ENCODE peak calls at places on chromosome 12, in ten cellular contexts. One of them, this sample, is unnamed.

GRCh38 chr12:127600211-127600610 is 666.8 kb upstream of the TMEM132C start:
- DNase-seq in PC-9: no peak
- DNase-seq in spleen: no peak
- DNase-seq in left colon: no peak
- DNase-seq in CD8-positive, alpha-beta memory T cell: no peak
- DNase-seq in adrenal gland: no peak
- DNase-seq in vagina: no peak
- DNase-seq in stimulated activated CD4-positive, alpha-beta T cell treated with anti-CD3 and anti-CD28 coated beads, Interleukin-1b, Interleukin-23, amount 100 ng/mL, for 48 hours: no peak
- DNase-seq in neural crest cell: no peak
- DNase-seq in GM12865: no peak
- DNase-seq in this sample: no peak

GRCh38 chr12:113232787-113233585 is 11.7 kb downstream of the TPCN1 start:
- DNase-seq in stimulated activated CD4-positive, alpha-beta T cell treated with anti-CD3 and anti-CD28 coated beads, Interleukin-1b, Interleukin-23, amount 100 ng/mL, for 48 hours: peak; percentile 78
- DNase-seq in spleen: peak; percentile 93
- DNase-seq in neural crest cell: no peak
- DNase-seq in vagina: no peak
- DNase-seq in GM12865: peak; percentile 90
- DNase-seq in CD8-positive, alpha-beta memory T cell: peak; percentile 68
- DNase-seq in adrenal gland: peak; percentile 81
- DNase-seq in PC-9: no peak
- DNase-seq in left colon: peak; percentile 43
- DNase-seq in this sample: peak; percentile 20

GRCh38 chr12:99444859-99445316 is 202.7 kb upstream of the GARIN6 start:
- DNase-seq in adrenal gland: no peak
- DNase-seq in stimulated activated CD4-positive, alpha-beta T cell treated with anti-CD3 and anti-CD28 coated beads, Interleukin-1b, Interleukin-23, amount 100 ng/mL, for 48 hours: no peak
- DNase-seq in CD8-positive, alpha-beta memory T cell: no peak
- DNase-seq in neural crest cell: no peak
- DNase-seq in spleen: no peak
- DNase-seq in GM12865: no peak
- DNase-seq in vagina: no peak
- DNase-seq in PC-9: no peak
- DNase-seq in left colon: no peak
- DNase-seq in this sample: no peak

GRCh38 chr12:56221233-56221756 is 427 bp downstream of the RNF41 start:
- DNase-seq in left colon: peak; percentile 52
- DNase-seq in stimulated activated CD4-positive, alpha-beta T cell treated with anti-CD3 and anti-CD28 coated beads, Interleukin-1b, Interleukin-23, amount 100 ng/mL, for 48 hours: no peak
- DNase-seq in CD8-positive, alpha-beta memory T cell: no peak
- DNase-seq in vagina: no peak
- DNase-seq in spleen: peak; percentile 81
- DNase-seq in neural crest cell: peak; percentile 14
- DNase-seq in GM12865: no peak
- DNase-seq in adrenal gland: peak; percentile 81
- DNase-seq in PC-9: no peak
- DNase-seq in this sample: peak; percentile 60

GRCh38 chr12:8956772-8957171 is 7.3 kb upstream of the M6PR start:
- DNase-seq in CD8-positive, alpha-beta memory T cell: no peak
- DNase-seq in PC-9: no peak
- DNase-seq in GM12865: no peak
- DNase-seq in vagina: no peak
- DNase-seq in left colon: no peak
- DNase-seq in stimulated activated CD4-positive, alpha-beta T cell treated with anti-CD3 and anti-CD28 coated beads, Interleukin-1b, Interleukin-23, amount 100 ng/mL, for 48 hours: no peak
- DNase-seq in adrenal gland: no peak
- DNase-seq in spleen: no peak
- DNase-seq in neural crest cell: no peak
- DNase-seq in this sample: no peak

GRCh38 chr12:51971679-51972423 is 20.4 kb downstream of the ACVR1B start:
- DNase-seq in spleen: no peak
- DNase-seq in adrenal gland: no peak
- DNase-seq in neural crest cell: no peak
- DNase-seq in left colon: no peak
- DNase-seq in stimulated activated CD4-positive, alpha-beta T cell treated with anti-CD3 and anti-CD28 coated beads, Interleukin-1b, Interleukin-23, amount 100 ng/mL, for 48 hours: no peak
- DNase-seq in PC-9: no peak
- DNase-seq in vagina: no peak
- DNase-seq in GM12865: peak; percentile 59
- DNase-seq in CD8-positive, alpha-beta memory T cell: no peak
- DNase-seq in this sample: no peak

GRCh38 chr12:92075425-92075891 is 70.2 kb downstream of the BTG1 start:
- DNase-seq in left colon: no peak
- DNase-seq in GM12865: no peak
- DNase-seq in adrenal gland: peak; percentile 25
- DNase-seq in neural crest cell: no peak
- DNase-seq in PC-9: no peak
- DNase-seq in vagina: no peak
- DNase-seq in stimulated activated CD4-positive, alpha-beta T cell treated with anti-CD3 and anti-CD28 coated beads, Interleukin-1b, Interleukin-23, amount 100 ng/mL, for 48 hours: no peak
- DNase-seq in CD8-positive, alpha-beta memory T cell: no peak
- DNase-seq in spleen: no peak
- DNase-seq in this sample: peak; percentile 34

GRCh38 chr12:39224971-39225370 is 217.9 kb downstream of the KIF21A start:
- DNase-seq in GM12865: no peak
- DNase-seq in CD8-positive, alpha-beta memory T cell: no peak
- DNase-seq in PC-9: no peak
- DNase-seq in adrenal gland: no peak
- DNase-seq in stimulated activated CD4-positive, alpha-beta T cell treated with anti-CD3 and anti-CD28 coated beads, Interleukin-1b, Interleukin-23, amount 100 ng/mL, for 48 hours: no peak
- DNase-seq in neural crest cell: no peak
- DNase-seq in spleen: no peak
- DNase-seq in vagina: no peak
- DNase-seq in left colon: no peak
- DNase-seq in this sample: no peak

GRCh38 chr12:26723379-26724308 is 109.3 kb downstream of the ITPR2 start:
- DNase-seq in stimulated activated CD4-positive, alpha-beta T cell treated with anti-CD3 and anti-CD28 coated beads, Interleukin-1b, Interleukin-23, amount 100 ng/mL, for 48 hours: no peak
- DNase-seq in GM12865: no peak
- DNase-seq in spleen: no peak
- DNase-seq in left colon: no peak
- DNase-seq in CD8-positive, alpha-beta memory T cell: no peak
- DNase-seq in PC-9: peak; percentile 47
- DNase-seq in vagina: no peak
- DNase-seq in adrenal gland: peak; percentile 24
- DNase-seq in neural crest cell: no peak
- DNase-seq in this sample: no peak

GRCh38 chr12:6039894-6040601 is 84.4 kb downstream of the VWF start:
- DNase-seq in GM12865: peak; percentile 68
- DNase-seq in spleen: no peak
- DNase-seq in neural crest cell: peak; percentile 61
- DNase-seq in CD8-positive, alpha-beta memory T cell: peak; percentile 41
- DNase-seq in PC-9: peak; percentile 44
- DNase-seq in adrenal gland: peak; percentile 46
- DNase-seq in vagina: no peak
- DNase-seq in left colon: peak; percentile 32
- DNase-seq in stimulated activated CD4-positive, alpha-beta T cell treated with anti-CD3 and anti-CD28 coated beads, Interleukin-1b, Interleukin-23, amount 100 ng/mL, for 48 hours: peak; percentile 44
- DNase-seq in this sample: peak; percentile 75

GRCh38 chr12:72369560-72369959 is 97.4 kb downstream of the TRHDE start:
- DNase-seq in PC-9: no peak
- DNase-seq in neural crest cell: no peak
- DNase-seq in stimulated activated CD4-positive, alpha-beta T cell treated with anti-CD3 and anti-CD28 coated beads, Interleukin-1b, Interleukin-23, amount 100 ng/mL, for 48 hours: no peak
- DNase-seq in CD8-positive, alpha-beta memory T cell: no peak
- DNase-seq in left colon: no peak
- DNase-seq in vagina: no peak
- DNase-seq in adrenal gland: no peak
- DNase-seq in spleen: no peak
- DNase-seq in GM12865: no peak
- DNase-seq in this sample: no peak

GRCh38 chr12:100798799-100799198 is 4.2 kb downstream of the ANO4 start:
- DNase-seq in GM12865: no peak
- DNase-seq in PC-9: no peak
- DNase-seq in stimulated activated CD4-positive, alpha-beta T cell treated with anti-CD3 and anti-CD28 coated beads, Interleukin-1b, Interleukin-23, amount 100 ng/mL, for 48 hours: no peak
- DNase-seq in vagina: no peak
- DNase-seq in neural crest cell: no peak
- DNase-seq in CD8-positive, alpha-beta memory T cell: no peak
- DNase-seq in spleen: no peak
- DNase-seq in adrenal gland: no peak
- DNase-seq in left colon: no peak
- DNase-seq in this sample: no peak

GRCh38 chr12:9731797-9732196 is 1.1 kb downstream of the CLECL1 start:
- DNase-seq in GM12865: peak; percentile 69
- DNase-seq in PC-9: no peak
- DNase-seq in stimulated activated CD4-positive, alpha-beta T cell treated with anti-CD3 and anti-CD28 coated beads, Interleukin-1b, Interleukin-23, amount 100 ng/mL, for 48 hours: no peak
- DNase-seq in adrenal gland: no peak
- DNase-seq in CD8-positive, alpha-beta memory T cell: no peak
- DNase-seq in neural crest cell: no peak
- DNase-seq in spleen: no peak
- DNase-seq in vagina: no peak
- DNase-seq in left colon: no peak
- DNase-seq in this sample: no peak

GRCh38 chr12:96141216-96141944 is 52.8 kb upstream of the ELK3 start:
- DNase-seq in stimulated activated CD4-positive, alpha-beta T cell treated with anti-CD3 and anti-CD28 coated beads, Interleukin-1b, Interleukin-23, amount 100 ng/mL, for 48 hours: no peak
- DNase-seq in CD8-positive, alpha-beta memory T cell: no peak
- DNase-seq in adrenal gland: peak; percentile 77
- DNase-seq in vagina: no peak
- DNase-seq in PC-9: no peak
- DNase-seq in left colon: no peak
- DNase-seq in neural crest cell: no peak
- DNase-seq in GM12865: no peak
- DNase-seq in spleen: no peak
- DNase-seq in this sample: peak; percentile 87

GRCh38 chr12:127570793-127571360 is 696.1 kb upstream of the TMEM132C start:
- DNase-seq in left colon: no peak
- DNase-seq in neural crest cell: no peak
- DNase-seq in stimulated activated CD4-positive, alpha-beta T cell treated with anti-CD3 and anti-CD28 coated beads, Interleukin-1b, Interleukin-23, amount 100 ng/mL, for 48 hours: no peak
- DNase-seq in spleen: no peak
- DNase-seq in adrenal gland: no peak
- DNase-seq in vagina: no peak
- DNase-seq in PC-9: no peak
- DNase-seq in GM12865: no peak
- DNase-seq in CD8-positive, alpha-beta memory T cell: no peak
- DNase-seq in this sample: peak; percentile 47

GRCh38 chr12:67647547-67648305 is 819 bp upstream of the DYRK2 start:
- DNase-seq in neural crest cell: peak; percentile 56
- DNase-seq in adrenal gland: peak; percentile 85
- DNase-seq in GM12865: peak; percentile 54
- DNase-seq in spleen: peak; percentile 90
- DNase-seq in stimulated activated CD4-positive, alpha-beta T cell treated with anti-CD3 and anti-CD28 coated beads, Interleukin-1b, Interleukin-23, amount 100 ng/mL, for 48 hours: peak; percentile 35
- DNase-seq in CD8-positive, alpha-beta memory T cell: peak; percentile 61
- DNase-seq in left colon: peak; percentile 91
- DNase-seq in vagina: no peak
- DNase-seq in PC-9: peak; percentile 93
- DNase-seq in this sample: peak; percentile 84

GRCh38 chr12:86376052-86376451 is 119.9 kb upstream of the MGAT4C start:
- DNase-seq in vagina: no peak
- DNase-seq in stimulated activated CD4-positive, alpha-beta T cell treated with anti-CD3 and anti-CD28 coated beads, Interleukin-1b, Interleukin-23, amount 100 ng/mL, for 48 hours: no peak
- DNase-seq in CD8-positive, alpha-beta memory T cell: no peak
- DNase-seq in spleen: no peak
- DNase-seq in neural crest cell: no peak
- DNase-seq in PC-9: no peak
- DNase-seq in GM12865: no peak
- DNase-seq in adrenal gland: no peak
- DNase-seq in left colon: no peak
- DNase-seq in this sample: no peak

GRCh38 chr12:85448548-85449139 is 168.6 kb downstream of the ALX1 start:
- DNase-seq in left colon: no peak
- DNase-seq in vagina: no peak
- DNase-seq in CD8-positive, alpha-beta memory T cell: no peak
- DNase-seq in adrenal gland: no peak
- DNase-seq in neural crest cell: no peak
- DNase-seq in GM12865: no peak
- DNase-seq in stimulated activated CD4-positive, alpha-beta T cell treated with anti-CD3 and anti-CD28 coated beads, Interleukin-1b, Interleukin-23, amount 100 ng/mL, for 48 hours: no peak
- DNase-seq in PC-9: no peak
- DNase-seq in spleen: no peak
- DNase-seq in this sample: peak; percentile 15

GRCh38 chr12:40942326-40942725 is 245.8 kb upstream of the PDZRN4 start:
- DNase-seq in GM12865: no peak
- DNase-seq in vagina: no peak
- DNase-seq in stimulated activated CD4-positive, alpha-beta T cell treated with anti-CD3 and anti-CD28 coated beads, Interleukin-1b, Interleukin-23, amount 100 ng/mL, for 48 hours: no peak
- DNase-seq in left colon: no peak
- DNase-seq in PC-9: no peak
- DNase-seq in neural crest cell: no peak
- DNase-seq in adrenal gland: no peak
- DNase-seq in CD8-positive, alpha-beta memory T cell: no peak
- DNase-seq in spleen: no peak
- DNase-seq in this sample: peak; percentile 27

GRCh38 chr12:31714406-31715271 is 14.2 kb downstream of the AMN1 start:
- DNase-seq in GM12865: no peak
- DNase-seq in spleen: no peak
- DNase-seq in left colon: no peak
- DNase-seq in CD8-positive, alpha-beta memory T cell: no peak
- DNase-seq in neural crest cell: no peak
- DNase-seq in PC-9: no peak
- DNase-seq in stimulated activated CD4-positive, alpha-beta T cell treated with anti-CD3 and anti-CD28 coated beads, Interleukin-1b, Interleukin-23, amount 100 ng/mL, for 48 hours: no peak
- DNase-seq in vagina: no peak
- DNase-seq in adrenal gland: no peak
- DNase-seq in this sample: no peak

GRCh38 chr12:52903855-52904508 is 894 bp downstream of the KRT8 start:
- DNase-seq in adrenal gland: peak; percentile 33
- DNase-seq in neural crest cell: peak; percentile 44
- DNase-seq in stimulated activated CD4-positive, alpha-beta T cell treated with anti-CD3 and anti-CD28 coated beads, Interleukin-1b, Interleukin-23, amount 100 ng/mL, for 48 hours: peak; percentile 14
- DNase-seq in vagina: no peak
- DNase-seq in spleen: no peak
- DNase-seq in GM12865: peak; percentile 21
- DNase-seq in PC-9: peak; percentile 62
- DNase-seq in CD8-positive, alpha-beta memory T cell: no peak
- DNase-seq in left colon: no peak
- DNase-seq in this sample: peak; percentile 23

GRCh38 chr12:19434538-19434937 is 4.8 kb upstream of the AEBP2 start:
- DNase-seq in CD8-positive, alpha-beta memory T cell: no peak
- DNase-seq in spleen: no peak
- DNase-seq in neural crest cell: no peak
- DNase-seq in left colon: no peak
- DNase-seq in adrenal gland: no peak
- DNase-seq in PC-9: no peak
- DNase-seq in vagina: peak; percentile 19
- DNase-seq in GM12865: peak; percentile 57
- DNase-seq in stimulated activated CD4-positive, alpha-beta T cell treated with anti-CD3 and anti-CD28 coated beads, Interleukin-1b, Interleukin-23, amount 100 ng/mL, for 48 hours: no peak
- DNase-seq in this sample: no peak